ENCODE peak calls at places on chromosome 19, in ten cellular contexts. A is coronary artery, S is fibroblast of the aortic adventitia, G is left lung, J is choroid plexus epithelial cell, M is lower leg skin, W is heart left ventricle, R is AG10803, Q is mesothelial cell of epicardium, P is dorsolateral prefrontal cortex. T is an unnamed sample.

GRCh38 chr19:35168261-35168660 is 13.7 kb downstream of the FXYD5 start:
- DNase-seq in Q (no peak), M (no peak), S (no peak), G (no peak), J (no peak), R (no peak), W (no peak), A (no peak), P (no peak), T (no peak)

GRCh38 chr19:13133241-13133870 is 15.3 kb downstream of the NACC1 start:
- DNase-seq in J (no peak), W (no peak), G (no peak), P (no peak), S (no peak), R (no peak), A (no peak), M (no peak), Q (no peak), T (no peak)

GRCh38 chr19:23440207-23440606 is 44.9 kb upstream of the ZNF91 start:
- DNase-seq in J (no peak), S (no peak), Q (no peak), W (no peak), M (no peak), P (no peak), A (no peak), G (no peak), R (no peak), T (no peak)

GRCh38 chr19:6891761-6892385 is 4.5 kb downstream of the ADGRE1 start:
- DNase-seq in W (no peak), A (no peak), J (no peak), P (no peak), S (no peak), M (no peak), G (no peak), R (no peak), Q (no peak), T (no peak)

GRCh38 chr19:46408611-46409039 is 4.7 kb downstream of the CCDC8 start:
- DNase-seq in Q (no peak), S (peak), W (peak), G (peak), M (no peak), J (peak), A (peak), R (peak), P (peak), T (no peak)

GRCh38 chr19:38035515-38036495 is 128.8 kb downstream of the SIPA1L3 start:
- DNase-seq in A (no peak), J (no peak), R (peak), P (no peak), S (peak), M (no peak), Q (no peak), G (no peak), W (peak), T (peak)

GRCh38 chr19:28314771-28315170 is 898.2 kb downstream of the UQCRFS1 start:
- DNase-seq in S (no peak), P (no peak), G (no peak), Q (no peak), A (no peak), M (no peak), W (no peak), R (no peak), J (no peak), T (no peak)

GRCh38 chr19:47885067-47885463 is 1.1 kb downstream of the SULT2A1 start:
- DNase-seq in G (no peak), A (no peak), W (no peak), M (no peak), R (no peak), Q (no peak), S (no peak), J (no peak), P (no peak), T (no peak)

GRCh38 chr19:54136086-54136863 is 1.3 kb upstream of the CNOT3 start:
- DNase-seq in G (no peak), S (peak), R (peak), W (no peak), M (no peak), A (no peak), J (no peak), P (no peak), Q (no peak), T (no peak)

GRCh38 chr19:12847159-12848139 is 9.1 kb downstream of the MAST1 start:
- DNase-seq in R (peak), J (peak), Q (peak), M (peak), P (peak), S (peak), A (no peak), W (peak), G (peak), T (peak)

GRCh38 chr19:10655457-10656312 is 1.5 kb downstream of the ILF3 start:
- DNase-seq in P (no peak), Q (no peak), J (peak), A (no peak), R (peak), M (no peak), W (no peak), S (peak), G (no peak), T (no peak)

GRCh38 chr19:6076675-6077463 is 33.4 kb downstream of the RFX2 start:
- DNase-seq in P (no peak), J (peak), S (peak), A (peak), M (no peak), G (no peak), R (peak), Q (no peak), W (no peak), T (no peak)

GRCh38 chr19:5104871-5105351 is 136.0 kb downstream of the KDM4B start:
- DNase-seq in R (no peak), M (no peak), Q (no peak), A (no peak), G (no peak), S (no peak), P (no peak), J (no peak), W (peak), T (no peak)

GRCh38 chr19:45069056-45069455 is 7.2 kb downstream of the ZNF296 start:
- DNase-seq in J (peak), M (no peak), Q (no peak), R (no peak), A (no peak), S (peak), P (no peak), G (no peak), W (no peak), T (no peak)

GRCh38 chr19:46571495-46571894 is 29.6 kb upstream of the CALM3 start:
- DNase-seq in A (no peak), J (peak), Q (no peak), W (no peak), P (no peak), M (no peak), G (no peak), R (no peak), S (peak), T (no peak)

GRCh38 chr19:55626350-55626749 is 2.0 kb upstream of the ZNF784 start:
- DNase-seq in J (no peak), M (no peak), W (no peak), G (no peak), P (no peak), A (no peak), R (no peak), Q (no peak), S (no peak), T (no peak)

GRCh38 chr19:49256691-49257090 is 68.3 kb downstream of the SLC6A16 start:
- DNase-seq in S (peak), R (no peak), W (no peak), M (no peak), G (no peak), J (no peak), A (no peak), Q (no peak), P (no peak), T (no peak)

GRCh38 chr19:3359850-3360493 is 6.4 kb upstream of the NFIC start:
- DNase-seq in Q (no peak), M (no peak), J (peak), R (no peak), A (no peak), G (no peak), S (no peak), P (no peak), W (no peak), T (no peak)

DNA sequence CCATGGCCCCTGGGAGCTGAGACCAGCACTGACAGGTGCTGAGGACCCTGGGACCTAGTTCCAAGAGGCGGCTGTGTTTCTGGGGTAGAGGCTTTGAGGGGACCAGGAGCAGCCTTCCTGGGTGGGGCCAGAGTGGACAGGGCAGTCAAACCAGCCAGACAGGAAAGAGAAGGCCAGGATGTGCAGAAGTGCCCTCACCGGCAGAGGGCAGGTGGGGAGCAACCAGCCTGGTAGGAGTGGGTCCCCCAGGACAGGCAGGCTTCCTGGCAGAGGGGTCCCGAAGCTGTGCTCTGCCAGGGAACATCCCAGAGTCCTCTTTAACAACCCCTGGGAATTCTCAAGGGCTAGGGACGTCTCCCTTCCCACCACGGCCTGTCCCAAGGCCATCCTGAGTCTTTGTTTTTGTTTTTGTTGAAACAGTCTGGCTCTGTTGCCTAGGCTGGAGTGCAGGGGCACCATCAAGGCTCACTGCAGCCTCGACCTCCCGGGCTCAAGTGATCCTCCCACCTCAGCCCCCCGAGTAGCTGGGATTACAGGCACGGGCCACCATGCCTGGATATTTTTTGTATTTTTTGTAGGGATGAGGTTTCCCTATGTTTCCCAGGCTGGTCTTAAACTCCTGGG is 3.0 kb upstream of the HIPK4 start:
- DNase-seq in P (no peak), Q (no peak), G (peak), J (peak), W (no peak), A (no peak), R (no peak), M (no peak), S (no peak), T (no peak)
- TF ChIP-seq CTCF in P (no peak), Q (no peak), G (peak), J (peak), W (no peak), A (no peak), R (peak), M (no peak), S (peak), T (peak)

GRCh38 chr19:57578487-57579205 is at the start of gene ZNF416:
- DNase-seq in P (peak), M (peak), W (peak), J (peak), S (peak), G (peak), Q (peak), R (peak), A (peak), T (peak)
- TF ChIP-seq CTCF in P (peak), M (no peak), W (no peak), J (peak), S (peak), G (no peak), Q (no peak), R (peak), A (no peak), T (peak)

GRCh38 chr19:617551-618246 is 15.6 kb downstream of the POLRMT start:
- DNase-seq in M (no peak), A (no peak), W (no peak), Q (no peak), G (no peak), J (no peak), R (no peak), P (no peak), S (no peak), T (no peak)

GRCh38 chr19:616276-616675 is 17.1 kb downstream of the POLRMT start:
- DNase-seq in G (no peak), A (no peak), W (no peak), P (no peak), M (no peak), S (no peak), R (no peak), J (no peak), Q (no peak), T (no peak)

GRCh38 chr19:613732-614567 is 19.4 kb downstream of the POLRMT start:
- DNase-seq in P (no peak), R (no peak), A (no peak), G (no peak), W (no peak), M (no peak), S (no peak), J (no peak), Q (no peak), T (no peak)

GRCh38 chr19:616732-617526 is 16.4 kb downstream of the POLRMT start:
- DNase-seq in W (no peak), A (no peak), P (no peak), M (no peak), Q (no peak), R (no peak), G (no peak), J (no peak), S (no peak), T (no peak)

DNA sequence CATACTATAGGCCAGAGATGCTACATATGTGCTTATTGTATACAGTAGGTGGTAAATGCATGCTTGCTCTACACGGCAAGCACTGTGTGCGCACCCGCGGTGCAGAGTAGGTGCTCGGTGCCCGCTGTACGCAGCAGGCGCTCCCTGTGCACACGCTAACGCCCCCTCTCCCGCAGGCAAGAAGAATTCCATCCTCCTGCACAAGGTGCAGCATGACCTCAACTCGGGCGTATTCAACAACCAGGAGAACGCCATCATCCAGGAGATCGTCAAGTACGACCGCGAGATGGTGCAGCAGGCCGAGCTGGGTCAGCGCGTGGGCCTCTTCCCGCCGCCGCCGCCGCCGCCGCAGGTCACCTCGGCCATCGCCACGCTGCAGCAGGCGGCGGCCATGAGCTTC is 17.7 kb downstream of the POLRMT start:
- DNase-seq in R (no peak), M (no peak), G (no peak), J (peak), P (no peak), Q (no peak), W (no peak), S (no peak), A (no peak), T (no peak)
- TF ChIP-seq CTCF in R (no peak), M (no peak), G (no peak), J (no peak), P (no peak), Q (no peak), W (no peak), S (no peak), A (no peak), T (no peak)

GRCh38 chr19:21508198-21508597 is 2.8 kb downstream of the ZNF429 start:
- DNase-seq in G (no peak), R (no peak), Q (no peak), M (no peak), A (no peak), P (no peak), S (no peak), J (no peak), W (no peak), T (no peak)

GRCh38 chr19:21505459-21506393 is at the start of gene ZNF429:
- DNase-seq in S (peak), A (peak), J (peak), R (peak), Q (peak), W (peak), G (peak), M (peak), P (peak), T (peak)
- TF ChIP-seq CTCF in S (no peak), A (no peak), J (peak), R (peak), Q (no peak), W (no peak), G (no peak), M (no peak), P (peak), T (no peak)

GRCh38 chr19:50496189-50497029 is 14.6 kb downstream of the JOSD2 start:
- DNase-seq in G (no peak), J (no peak), W (peak), S (no peak), P (peak), A (no peak), M (no peak), Q (no peak), R (no peak), T (no peak)
- TF ChIP-seq CTCF in G (no peak), J (no peak), W (no peak), S (no peak), P (peak), A (no peak), M (no peak), Q (no peak), R (no peak), T (no peak)

GRCh38 chr19:17555929-17556813 is 722 bp downstream of the COLGALT1 start:
- DNase-seq in J (peak), P (peak), A (no peak), S (peak), M (peak), Q (peak), W (peak), G (peak), R (peak), T (no peak)
- TF ChIP-seq CTCF in J (no peak), P (peak), A (no peak), S (no peak), M (no peak), Q (no peak), W (no peak), G (no peak), R (no peak), T (no peak)